ENCODE peak calls at places on chromosomes 7 and 10, in five cellular contexts. S, D, Z, L and U are unnamed samples.

GRCh38 chr10:53314856-53315255 is 542.3 kb upstream of the MBL2 start:
- DNase-seq in Z (no peak), L (peak), D (peak), S (no peak), U (no peak)

GRCh38 chr10:77415311-77415960 is 222.2 kb downstream of the KCNMA1 start:
- DNase-seq in L (peak), Z (no peak), D (no peak), S (no peak), U (no peak)

GRCh38 chr10:45439873-45440272 is 65.9 kb downstream of the ALOX5 start:
- DNase-seq in D (no peak), S (no peak), L (no peak), Z (no peak), U (no peak)

GRCh38 chr7:123191132-123191531 is 8.6 kb downstream of the SLC13A1 start:
- DNase-seq in L (peak), Z (no peak), S (no peak), D (peak), U (no peak)

GRCh38 chr7:73869011-73869785 is 8.2 kb downstream of the TMEM270 start:
- DNase-seq in L (no peak), S (no peak), D (peak), Z (no peak), U (no peak)

GRCh38 chr10:43348511-43349312 is 22.7 kb upstream of the FXYD4 start:
- DNase-seq in D (peak), Z (peak), S (peak), L (peak), U (peak)

GRCh38 chr10:71805776-71806705 is 32.7 kb upstream of the VSIR start:
- DNase-seq in D (peak), S (peak), L (no peak), Z (no peak), U (no peak)

GRCh38 chr7:139990571-139990970 is 72.2 kb downstream of the PARP12 start:
- DNase-seq in S (no peak), Z (no peak), L (no peak), D (no peak), U (no peak)

GRCh38 chr10:131663411-131663810 is 237.4 kb upstream of the PPP2R2D start:
- DNase-seq in S (no peak), L (no peak), D (no peak), Z (no peak), U (no peak)

GRCh38 chr7:131057015-131057518 is 270.6 kb upstream of the MKLN1 start:
- DNase-seq in L (peak), D (peak), S (peak), Z (no peak), U (no peak)

GRCh38 chr7:53504914-53505313 is 469.5 kb downstream of the POM121L12 start:
- DNase-seq in Z (no peak), S (no peak), D (no peak), L (no peak), U (no peak)

GRCh38 chr7:134778941-134779740 is at the start of gene CALD1:
- DNase-seq in Z (peak), L (peak), D (peak), S (peak), U (no peak)

GRCh38 chr7:79653136-79653631 is 199.7 kb upstream of the MAGI2 start:
- DNase-seq in L (no peak), Z (no peak), D (peak), S (no peak), U (no peak)

GRCh38 chr7:68006619-68007018 is 1010.0 kb downstream of the TYW1 start:
- DNase-seq in S (no peak), L (no peak), Z (no peak), D (no peak), U (no peak)

GRCh38 chr7:9407816-9408215 is 974.4 kb downstream of the NXPH1 start:
- DNase-seq in L (no peak), S (no peak), D (no peak), Z (no peak), U (no peak)

GRCh38 chr10:49174261-49174925 is 13.8 kb downstream of the TMEM273 start:
- DNase-seq in D (no peak), Z (no peak), L (no peak), S (no peak), U (no peak)

GRCh38 chr7:47379629-47380324 is 202.1 kb downstream of the TNS3 start:
- DNase-seq in S (peak), D (peak), L (peak), Z (peak), U (no peak)

GRCh38 chr7:99525713-99526440 is 21.4 kb downstream of the ZKSCAN5 start:
- DNase-seq in Z (no peak), L (no peak), S (peak), D (peak), U (no peak)

GRCh38 chr10:88962336-88962735 is 9.8 kb upstream of the ACTA2 start:
- DNase-seq in Z (no peak), S (no peak), L (no peak), D (no peak), U (no peak)

GRCh38 chr10:90884414-90884813 is 12.6 kb downstream of the RPP30 start:
- DNase-seq in L (no peak), S (no peak), Z (no peak), D (peak), U (no peak)

GRCh38 chr10:72340510-72340895 is 14.2 kb downstream of the DNAJB12 start:
- DNase-seq in Z (peak), S (peak), L (no peak), D (peak), U (peak)

GRCh38 chr7:97845622-97846203 is 26.5 kb downstream of the ASNS start:
- DNase-seq in L (no peak), D (peak), Z (no peak), S (peak), U (no peak)

GRCh38 chr7:117762055-117762454 is 111.2 kb downstream of the CTTNBP2 start:
- DNase-seq in S (no peak), D (no peak), Z (no peak), L (no peak), U (no peak)

GRCh38 chr7:10780400-10780747 is 193.3 kb upstream of the PHF14 start:
- DNase-seq in D (no peak), S (no peak), L (no peak), Z (no peak), U (no peak)

GRCh38 chr7:103075337-103075918 is 488 bp downstream of the ARMC10 start:
- DNase-seq in L (peak), D (peak), Z (peak), S (peak), U (no peak)

GRCh38 chr10:122072491-122072890 is 83.5 kb downstream of the TACC2 start:
- DNase-seq in D (no peak), Z (no peak), L (no peak), S (no peak), U (no peak)

GRCh38 chr10:79223346-79224048 is 123.8 kb upstream of the PPIF start:
- DNase-seq in Z (no peak), S (no peak), D (peak), L (no peak), U (no peak)

GRCh38 chr10:116014859-116015258 is 258.1 kb downstream of the GFRA1 start:
- DNase-seq in S (no peak), L (no peak), Z (no peak), D (peak), U (no peak)

GRCh38 chr7:97006146-97006950 is 995 bp downstream of the DLX6 start:
- DNase-seq in Z (peak), L (peak), D (no peak), S (peak), U (no peak)

GRCh38 chr10:131200856-131201470 is 110.6 kb downstream of the TCERG1L start:
- DNase-seq in L (no peak), Z (peak), D (no peak), S (no peak), U (no peak)

GRCh38 chr10:47451998-47452494 is 31.9 kb downstream of the ANXA8 start:
- DNase-seq in Z (no peak), S (no peak), L (no peak), D (no peak), U (no peak)

GRCh38 chr10:27330074-27330473 is 89.5 kb upstream of the ACBD5 start:
- DNase-seq in D (no peak), Z (no peak), S (no peak), L (no peak), U (no peak)

GRCh38 chr7:22934473-22935065 is 79.4 kb downstream of the HYCC1 start:
- DNase-seq in S (no peak), Z (no peak), D (peak), L (peak), U (no peak)

GRCh38 chr7:109873296-109873695 is 1217.6 kb upstream of the LRRN3 start:
- DNase-seq in Z (no peak), S (peak), D (no peak), L (no peak), U (no peak)

GRCh38 chr7:28389504-28390385 is 22.6 kb upstream of the CREB5 start:
- DNase-seq in L (peak), Z (no peak), D (peak), S (peak), U (no peak)

DNA sequence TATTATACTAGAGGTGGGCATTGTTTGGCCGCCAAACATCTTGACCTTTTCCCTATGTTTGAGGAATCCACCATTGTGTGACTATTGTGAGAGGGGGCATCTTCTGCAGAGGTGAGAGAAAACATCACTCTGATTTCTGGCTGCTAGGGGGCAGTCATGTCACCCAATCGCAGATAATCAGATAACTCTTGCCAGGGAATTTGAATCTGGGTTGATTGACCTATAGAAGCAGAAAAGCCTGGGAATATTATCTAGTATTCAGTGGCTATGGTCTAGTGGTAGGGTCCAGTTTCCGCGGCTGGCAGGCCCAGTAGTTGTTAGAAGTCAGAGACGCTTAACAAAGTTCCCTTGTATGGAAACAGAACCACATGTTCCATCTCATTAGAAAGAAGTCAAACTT is 808.5 kb downstream of the PHTF2 start:
- DNase-seq in Z (no peak), L (no peak), S (no peak), D (peak), U (no peak)
- TF ChIP-seq CTCF in Z (peak), L (peak), S (no peak), D (peak), U (no peak)

DNA sequence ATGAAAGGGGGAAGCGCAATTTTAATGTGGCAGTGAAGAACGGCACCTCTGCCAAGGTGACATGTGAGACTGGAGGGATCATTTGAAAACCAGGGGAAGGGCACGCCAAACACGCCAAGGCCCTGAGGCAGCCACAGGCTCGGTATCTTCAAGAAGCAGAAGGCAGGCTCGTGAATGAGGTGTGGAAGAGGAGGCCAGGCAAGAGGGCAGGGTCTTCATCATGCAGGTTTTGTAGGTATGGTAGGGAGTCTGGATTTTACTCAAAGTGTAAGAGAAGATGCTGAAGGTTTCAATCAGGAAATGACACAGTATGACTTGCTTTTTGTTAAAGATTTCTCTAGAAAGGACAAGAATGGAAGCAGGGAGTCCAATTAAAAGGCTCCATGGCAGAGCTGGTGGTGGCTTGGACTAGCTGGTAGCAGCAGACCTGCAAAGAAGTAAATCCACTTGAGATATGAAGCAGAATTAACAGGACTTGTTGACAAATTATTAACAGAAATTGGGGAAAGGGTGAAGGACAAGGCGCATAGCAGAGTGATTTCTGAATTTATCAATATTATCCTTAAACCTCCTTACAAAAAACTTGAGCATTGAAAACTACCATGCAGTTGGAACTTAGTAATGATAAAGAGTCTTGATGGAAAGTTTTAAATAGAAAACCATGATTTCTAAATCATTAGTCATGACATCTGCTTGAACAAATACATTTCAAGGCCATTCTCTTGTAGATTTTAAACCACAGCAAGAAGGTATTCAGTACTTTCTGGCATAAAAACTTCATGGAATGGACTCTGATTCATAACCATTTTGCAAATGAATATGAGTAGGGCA is 70.4 kb downstream of the COA1 start:
- DNase-seq in Z (no peak), S (no peak), L (peak), D (no peak), U (no peak)
- TF ChIP-seq CTCF in Z (no peak), S (no peak), L (no peak), D (no peak), U (no peak)

GRCh38 chr7:128235469-128235868 is 5.6 kb upstream of the LEP start:
- DNase-seq in D (no peak), L (no peak), S (no peak), Z (no peak), U (no peak)
- TF ChIP-seq CTCF in D (no peak), L (no peak), S (no peak), Z (no peak), U (no peak)

GRCh38 chr10:110225441-110225755 is 18.0 kb downstream of the MXI1 start:
- DNase-seq in Z (no peak), S (no peak), L (no peak), D (no peak), U (no peak)
- TF ChIP-seq CTCF in Z (no peak), S (no peak), L (peak), D (no peak), U (no peak)

GRCh38 chr7:106243893-106244292 is 40.9 kb downstream of the NAMPT start:
- DNase-seq in D (peak), Z (no peak), S (no peak), L (peak), U (no peak)
- TF ChIP-seq CTCF in D (no peak), Z (no peak), S (no peak), L (no peak), U (no peak)

GRCh38 chr10:128324468-128324867 is 198.2 kb upstream of the MKI67 start:
- DNase-seq in Z (no peak), L (no peak), S (no peak), D (no peak), U (no peak)

GRCh38 chr10:128322950-128323349 is 196.7 kb upstream of the MKI67 start:
- DNase-seq in S (no peak), Z (no peak), D (no peak), L (no peak), U (no peak)

GRCh38 chr10:128325788-128326187 is 199.6 kb upstream of the MKI67 start:
- DNase-seq in L (no peak), Z (no peak), D (no peak), S (no peak), U (no peak)

GRCh38 chr10:128322106-128322505 is 195.9 kb upstream of the MKI67 start:
- DNase-seq in S (no peak), D (no peak), L (no peak), Z (no peak), U (no peak)

DNA sequence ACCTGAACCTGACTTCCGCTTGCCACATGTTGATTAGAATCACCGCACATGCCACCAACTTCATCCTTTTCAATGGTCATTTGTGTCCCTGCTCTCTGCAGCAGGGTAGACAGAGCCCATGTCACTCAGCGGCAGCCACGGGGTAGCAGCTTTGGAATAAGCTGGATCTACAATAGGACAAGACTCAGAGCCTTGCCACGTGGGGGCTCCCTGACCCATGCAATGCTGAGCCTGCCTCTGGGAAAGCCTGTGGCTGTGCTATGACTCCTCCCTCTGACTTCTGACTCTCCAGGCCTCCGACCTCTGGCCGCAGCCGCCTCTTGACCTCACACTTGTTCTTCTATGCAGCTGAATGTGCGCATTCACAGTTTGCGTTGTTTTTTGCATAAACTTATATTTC is 197.8 kb upstream of the MKI67 start:
- DNase-seq in L (no peak), D (no peak), S (peak), Z (no peak), U (no peak)
- TF ChIP-seq CTCF in L (no peak), D (no peak), S (no peak), Z (peak), U (no peak)

GRCh38 chr10:110754375-110755120 is 110.4 kb downstream of the RBM20 start:
- DNase-seq in L (no peak), S (no peak), D (no peak), Z (no peak), U (no peak)

GRCh38 chr10:110748970-110749369 is 104.8 kb downstream of the RBM20 start:
- DNase-seq in S (no peak), D (no peak), Z (no peak), L (no peak), U (no peak)

GRCh38 chr10:110753462-110753861 is 109.3 kb downstream of the RBM20 start:
- DNase-seq in S (no peak), D (no peak), L (no peak), Z (no peak), U (no peak)

GRCh38 chr10:110750931-110751330 is 106.8 kb downstream of the RBM20 start:
- DNase-seq in S (no peak), L (no peak), Z (no peak), D (no peak), U (no peak)

DNA sequence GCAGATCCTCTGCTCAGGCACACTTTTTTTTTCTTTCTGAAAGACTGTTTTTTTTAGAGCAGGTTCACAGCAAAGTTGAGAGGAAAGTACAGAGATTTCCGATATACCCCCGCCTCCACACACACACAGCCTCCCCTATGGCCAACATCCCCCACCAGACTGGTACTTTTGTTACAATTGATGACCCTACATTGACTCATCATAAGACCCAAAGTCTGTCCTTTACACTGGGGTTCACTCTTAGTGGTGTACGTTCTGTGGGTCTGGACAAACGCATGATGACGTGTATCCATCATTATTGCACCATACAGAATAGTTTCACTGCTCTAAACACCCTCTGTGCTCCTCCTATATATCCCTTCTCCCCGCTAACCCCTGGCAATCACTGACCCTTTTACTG is 107.7 kb downstream of the RBM20 start:
- DNase-seq in Z (no peak), L (no peak), S (no peak), D (no peak), U (no peak)
- TF ChIP-seq CTCF in Z (no peak), L (no peak), S (no peak), D (no peak), U (no peak)